ENCODE peak calls at places on chromosomes 1 and 21, in six cellular contexts. R is left ventricle myocardium inferior, F is adrenal gland, Y is psoas muscle, D is neural progenitor cell, J is astrocyte. S is an unnamed sample.

GRCh38 chr1:190168893-190169292 is 308.8 kb downstream of the BRINP3 start:
- DNase-seq in F (no peak), R (no peak), J (peak; percentile 26), Y (no peak), D (no peak), S (no peak)

GRCh38 chr1:116902718-116903390 is 6.9 kb upstream of the PTGFRN start:
- DNase-seq in Y (no peak), F (no peak), D (no peak), J (no peak), R (no peak), S (no peak)

GRCh38 chr1:180670681-180671080 is 38.9 kb downstream of the XPR1 start:
- DNase-seq in Y (no peak), J (no peak), F (no peak), D (no peak), R (no peak), S (no peak)

GRCh38 chr1:245797592-245798366 is 643.0 kb downstream of the KIF26B start:
- DNase-seq in Y (no peak), D (peak; percentile 63), R (no peak), J (peak; percentile 44), F (peak; percentile 47), S (no peak)

GRCh38 chr1:214187152-214187900 is 93.6 kb upstream of the SMYD2 start:
- DNase-seq in R (no peak), D (peak; percentile 62), Y (peak; percentile 48), F (no peak), J (no peak), S (no peak)

GRCh38 chr1:20732588-20733360 is at the start of gene SH2D5:
- DNase-seq in Y (peak; percentile 75), F (peak; percentile 91), R (peak; percentile 36), J (peak; percentile 97), D (peak; percentile 87), S (peak; percentile 84)

GRCh38 chr1:119220980-119221379 is 80.5 kb upstream of the WARS2 start:
- DNase-seq in Y (no peak), F (no peak), R (no peak), J (peak; percentile 46), D (no peak), S (no peak)

GRCh38 chr1:30601316-30602085 is 121.9 kb downstream of the MATN1 start:
- DNase-seq in F (no peak), Y (no peak), D (peak; percentile 43), J (no peak), R (no peak), S (no peak)

GRCh38 chr1:58813801-58814200 is 30.0 kb upstream of the JUN start:
- DNase-seq in J (no peak), D (no peak), R (no peak), F (no peak), Y (no peak), S (no peak)

GRCh38 chr1:6794164-6794563 is 8.9 kb downstream of the CAMTA1 start:
- DNase-seq in F (no peak), R (no peak), D (peak; percentile 27), Y (no peak), J (no peak), S (no peak)

GRCh38 chr1:75133754-75134655 is at the start of gene LHX8:
- DNase-seq in F (no peak), J (no peak), D (peak; percentile 80), Y (no peak), R (no peak), S (no peak)

GRCh38 chr21:45002381-45003204 is 62.8 kb downstream of the SLX9 start:
- DNase-seq in R (peak; percentile 8), F (no peak), Y (peak; percentile 51), D (no peak), J (no peak), S (no peak)

GRCh38 chr1:44290250-44291094 is 64.6 kb downstream of the ERI3 start:
- DNase-seq in J (no peak), R (no peak), D (no peak), F (no peak), Y (no peak), S (no peak)

GRCh38 chr1:119004129-119004527 is 16.0 kb upstream of the TBX15 start:
- DNase-seq in Y (no peak), R (no peak), D (no peak), F (no peak), J (no peak), S (no peak)

GRCh38 chr1:244830639-244831038 is 4.8 kb upstream of the COX20 start:
- DNase-seq in Y (no peak), J (no peak), R (no peak), D (no peak), F (no peak), S (no peak)

GRCh38 chr1:205826407-205826806 is 13.4 kb upstream of the SLC41A1 start:
- DNase-seq in F (no peak), D (no peak), R (no peak), Y (no peak), J (no peak), S (no peak)

GRCh38 chr21:43306391-43306790 is 120.5 kb downstream of the SIK1 start:
- DNase-seq in F (no peak), D (no peak), R (peak; percentile 9), J (no peak), Y (no peak), S (no peak)

GRCh38 chr1:21278898-21279819 is 11.1 kb downstream of the ECE1 start:
- DNase-seq in R (no peak), Y (no peak), D (peak; percentile 70), J (no peak), F (peak; percentile 39), S (no peak)

GRCh38 chr1:58809327-58810040 is 25.6 kb upstream of the JUN start:
- DNase-seq in Y (no peak), F (no peak), R (no peak), J (peak; percentile 80), D (no peak), S (no peak)

GRCh38 chr1:90133133-90133532 is 138.2 kb downstream of the ZNF326 start:
- DNase-seq in J (peak; percentile 10), F (no peak), Y (no peak), D (peak; percentile 80), R (no peak), S (no peak)

GRCh38 chr1:163290025-163290610 is 31.6 kb upstream of the NUF2 start:
- DNase-seq in F (peak; percentile 43), J (no peak), Y (no peak), R (no peak), D (no peak), S (no peak)

GRCh38 chr1:23558872-23559135 is 497 bp downstream of the ID3 start:
- DNase-seq in J (no peak), D (no peak), R (no peak), F (no peak), Y (no peak), S (no peak)

GRCh38 chr1:152654110-152654509 is 9.1 kb upstream of the LCE2D start:
- DNase-seq in D (peak; percentile 1), Y (no peak), F (peak; percentile 38), J (no peak), R (no peak), S (no peak)

GRCh38 chr1:222066539-222066938 is 324.6 kb upstream of the DUSP10 start:
- DNase-seq in F (no peak), Y (no peak), J (no peak), D (no peak), R (no peak), S (no peak)

GRCh38 chr1:246383791-246384190 is 123.3 kb downstream of the SMYD3 start:
- DNase-seq in D (no peak), J (no peak), Y (no peak), F (no peak), R (no peak), S (no peak)

GRCh38 chr1:211259596-211260126 is 495 bp downstream of the RCOR3 start:
- DNase-seq in F (peak; percentile 69), R (peak; percentile 64), D (no peak), J (no peak), Y (peak; percentile 82), S (peak; percentile 58)

GRCh38 chr1:168585937-168586336 is 9.5 kb downstream of the XCL1 start:
- DNase-seq in D (no peak), F (no peak), Y (no peak), J (no peak), R (no peak), S (no peak)

GRCh38 chr1:168585191-168585590 is 8.8 kb downstream of the XCL1 start:
- DNase-seq in Y (no peak), J (peak; percentile 54), D (no peak), R (no peak), F (no peak), S (no peak)

GRCh38 chr1:168583571-168583970 is 7.2 kb downstream of the XCL1 start:
- DNase-seq in Y (no peak), D (no peak), F (no peak), J (peak; percentile 47), R (no peak), S (no peak)

DNA sequence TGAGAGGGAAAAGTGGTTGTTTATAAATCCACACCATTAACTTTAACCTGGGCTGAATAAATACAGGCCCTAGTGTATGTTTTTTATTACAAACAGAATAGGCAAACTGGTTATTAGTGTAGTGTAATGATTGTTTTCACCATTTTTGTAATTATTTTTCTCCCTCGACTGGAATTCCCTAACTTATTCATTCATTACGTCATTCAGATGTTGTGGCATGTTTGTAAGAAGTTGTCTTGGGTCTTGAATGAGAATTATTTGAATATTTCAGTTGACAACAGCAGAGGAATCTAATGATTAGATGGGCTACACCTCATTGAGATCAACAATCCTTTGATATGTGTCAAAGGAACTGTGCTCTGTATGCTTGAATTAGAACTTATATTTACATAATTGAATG is 12.7 kb downstream of the XCL1 start:
- DNase-seq in D (no peak), J (no peak), Y (no peak), F (no peak), R (no peak), S (no peak)
- H3K4me3 ChIP-seq in D (no peak overlapping the region), J (no peak overlapping the region), Y (no peak overlapping the region), F (no peak overlapping the region), R (no peak overlapping the region), S (no peak overlapping the region)

GRCh38 chr1:8133657-8134430 is 107.7 kb upstream of the ERRFI1 start:
- DNase-seq in F (peak; percentile 62), J (peak; percentile 98), D (no peak), Y (peak; percentile 71), R (peak; percentile 60), S (peak; percentile 58)

GRCh38 chr1:8135250-8135649 is 109.1 kb upstream of the ERRFI1 start:
- DNase-seq in Y (no peak), J (no peak), D (no peak), R (no peak), F (no peak), S (no peak)

GRCh38 chr1:8136766-8137165 is 110.7 kb upstream of the ERRFI1 start:
- DNase-seq in R (no peak), F (no peak), Y (no peak), J (no peak), D (no peak), S (no peak)

GRCh38 chr1:8134546-8135235 is 108.6 kb upstream of the ERRFI1 start:
- DNase-seq in D (no peak), Y (no peak), R (no peak), J (peak; percentile 65), F (no peak), S (no peak)

GRCh38 chr1:8133190-8133589 is 107.1 kb upstream of the ERRFI1 start:
- DNase-seq in F (no peak), Y (no peak), R (no peak), J (no peak), D (no peak), S (no peak)
- H3K4me1 ChIP-seq in F (peaks cover 39% of the 10 kb centered on the region), Y (peaks cover 19% of the 10 kb centered on the region), R (peaks cover 43% of the 10 kb centered on the region), J (peaks cover 37% of the 10 kb centered on the region), D (no peaks in the 10 kb centered on the region), S (no peaks in the 10 kb centered on the region)

GRCh38 chr1:53062731-53063591 is 948 bp downstream of the PODN start:
- DNase-seq in R (peak; percentile 12), Y (no peak), F (no peak), J (no peak), D (peak; percentile 59), S (no peak)
- H3K4me3 ChIP-seq in R (peak overlapping the region; percentile 77), Y (peak overlapping the region; percentile 67), F (peak overlapping the region; percentile 62), J (peak overlapping the region; percentile 52), D (peak overlapping the region; percentile 66), S (peak overlapping the region; percentile 46)

GRCh38 chr1:8752921-8753713 is 64.3 kb downstream of the RERE start:
- DNase-seq in D (no peak), J (no peak), R (no peak), F (no peak), Y (no peak), S (no peak)
- H3K4me1 ChIP-seq in D (peaks cover 7% of the 10 kb centered on the region), J (no peaks in the 10 kb centered on the region), R (peaks cover 34% of the 10 kb centered on the region), F (peaks cover 34% of the 10 kb centered on the region), Y (peaks cover 5% of the 10 kb centered on the region), S (no peaks in the 10 kb centered on the region)